ENCODE peak calls at places on chromosomes 16 and 17, in four cellular contexts. One of them, this sample, is unnamed.

GRCh38 chr17:72502111-72502939 is 381.5 kb downstream of the SOX9 start:
- DNase-seq in CD8-positive, alpha-beta T cell: no peak
- DNase-seq in cardiac fibroblast: peak
- DNase-seq in tibial nerve: peak
- DNase-seq in this sample: peak

GRCh38 chr17:81200695-81201580 is 21.8 kb downstream of the CEP131 start:
- DNase-seq in CD8-positive, alpha-beta T cell: no peak
- DNase-seq in cardiac fibroblast: peak
- DNase-seq in tibial nerve: peak
- DNase-seq in this sample: peak

GRCh38 chr17:44558349-44559287 is 1.3 kb downstream of the FZD2 start:
- DNase-seq in CD8-positive, alpha-beta T cell: no peak
- DNase-seq in cardiac fibroblast: no peak
- DNase-seq in tibial nerve: no peak
- DNase-seq in this sample: peak

GRCh38 chr16:57530104-57530522 is 6.3 kb downstream of the CCDC102A start:
- DNase-seq in CD8-positive, alpha-beta T cell: peak
- DNase-seq in cardiac fibroblast: peak
- DNase-seq in tibial nerve: no peak
- DNase-seq in this sample: peak

GRCh38 chr17:49365667-49366066 is 3.6 kb upstream of the ZNF652 start:
- DNase-seq in CD8-positive, alpha-beta T cell: no peak
- DNase-seq in cardiac fibroblast: no peak
- DNase-seq in tibial nerve: no peak
- DNase-seq in this sample: no peak

GRCh38 chr17:8726951-8727555 is 17.6 kb downstream of the CCDC42 start:
- DNase-seq in CD8-positive, alpha-beta T cell: no peak
- DNase-seq in cardiac fibroblast: no peak
- DNase-seq in tibial nerve: no peak
- DNase-seq in this sample: no peak

GRCh38 chr16:31181102-31181830 is 1.3 kb downstream of the FUS start:
- DNase-seq in CD8-positive, alpha-beta T cell: no peak
- DNase-seq in cardiac fibroblast: peak
- DNase-seq in tibial nerve: no peak
- DNase-seq in this sample: peak

GRCh38 chr17:32741381-32741780 is 135.5 kb downstream of the MYO1D start:
- DNase-seq in CD8-positive, alpha-beta T cell: no peak
- DNase-seq in cardiac fibroblast: peak
- DNase-seq in tibial nerve: no peak
- DNase-seq in this sample: peak

GRCh38 chr16:4319454-4319853 is 3.6 kb downstream of the GLIS2 start:
- DNase-seq in CD8-positive, alpha-beta T cell: peak
- DNase-seq in cardiac fibroblast: peak
- DNase-seq in tibial nerve: peak
- DNase-seq in this sample: no peak

GRCh38 chr17:47895254-47895855 is 681 bp upstream of the SP2 start:
- DNase-seq in CD8-positive, alpha-beta T cell: no peak
- DNase-seq in cardiac fibroblast: peak
- DNase-seq in tibial nerve: no peak
- DNase-seq in this sample: no peak

GRCh38 chr17:68578236-68578635 is 22.9 kb downstream of the FAM20A start:
- DNase-seq in CD8-positive, alpha-beta T cell: no peak
- DNase-seq in cardiac fibroblast: no peak
- DNase-seq in tibial nerve: no peak
- DNase-seq in this sample: no peak

GRCh38 chr16:14300631-14301149 is 229.6 kb downstream of the MRTFB start:
- DNase-seq in CD8-positive, alpha-beta T cell: no peak
- DNase-seq in cardiac fibroblast: peak
- DNase-seq in tibial nerve: peak
- DNase-seq in this sample: peak

GRCh38 chr17:17809527-17810373 is 27.0 kb downstream of the SREBF1 start:
- DNase-seq in CD8-positive, alpha-beta T cell: no peak
- DNase-seq in cardiac fibroblast: no peak
- DNase-seq in tibial nerve: peak
- DNase-seq in this sample: peak

GRCh38 chr16:88804552-88805339 is 1.2 kb downstream of the CDT1 start:
- DNase-seq in CD8-positive, alpha-beta T cell: no peak
- DNase-seq in cardiac fibroblast: no peak
- DNase-seq in tibial nerve: no peak
- DNase-seq in this sample: no peak

GRCh38 chr16:35730251-35730650 is 2270.8 kb downstream of the TP53TG3F start:
- DNase-seq in CD8-positive, alpha-beta T cell: no peak
- DNase-seq in cardiac fibroblast: no peak
- DNase-seq in tibial nerve: no peak
- DNase-seq in this sample: no peak

GRCh38 chr17:9818760-9819159 is 3.1 kb downstream of the GSG1L2 start:
- DNase-seq in CD8-positive, alpha-beta T cell: no peak
- DNase-seq in cardiac fibroblast: no peak
- DNase-seq in tibial nerve: no peak
- DNase-seq in this sample: no peak

GRCh38 chr16:78317871-78318270 is 218.4 kb downstream of the WWOX start:
- DNase-seq in CD8-positive, alpha-beta T cell: no peak
- DNase-seq in cardiac fibroblast: no peak
- DNase-seq in tibial nerve: no peak
- DNase-seq in this sample: no peak

GRCh38 chr17:38338053-38338452 is 5.7 kb downstream of the GPR179 start:
- DNase-seq in CD8-positive, alpha-beta T cell: no peak
- DNase-seq in cardiac fibroblast: no peak
- DNase-seq in tibial nerve: no peak
- DNase-seq in this sample: no peak

GRCh38 chr16:29983420-29984136 is 9.9 kb downstream of the TAOK2 start:
- DNase-seq in CD8-positive, alpha-beta T cell: no peak
- DNase-seq in cardiac fibroblast: no peak
- DNase-seq in tibial nerve: no peak
- DNase-seq in this sample: peak

GRCh38 chr16:80518436-80518835 is 22.4 kb upstream of the DYNLRB2 start:
- DNase-seq in CD8-positive, alpha-beta T cell: no peak
- DNase-seq in cardiac fibroblast: peak
- DNase-seq in tibial nerve: no peak
- DNase-seq in this sample: peak

GRCh38 chr17:78128616-78129384 is at the start of gene TMC6:
- DNase-seq in CD8-positive, alpha-beta T cell: peak
- DNase-seq in cardiac fibroblast: no peak
- DNase-seq in tibial nerve: no peak
- DNase-seq in this sample: no peak

GRCh38 chr16:83720213-83720612 is 87.6 kb upstream of the HSBP1 start:
- DNase-seq in CD8-positive, alpha-beta T cell: no peak
- DNase-seq in cardiac fibroblast: no peak
- DNase-seq in tibial nerve: no peak
- DNase-seq in this sample: no peak

GRCh38 chr16:82439678-82440293 is 187.0 kb upstream of the CDH13 start:
- DNase-seq in CD8-positive, alpha-beta T cell: no peak
- DNase-seq in cardiac fibroblast: peak
- DNase-seq in tibial nerve: no peak
- DNase-seq in this sample: peak

GRCh38 chr17:13704333-13704732 is 102.6 kb upstream of the HS3ST3A1 start:
- DNase-seq in CD8-positive, alpha-beta T cell: no peak
- DNase-seq in cardiac fibroblast: peak
- DNase-seq in tibial nerve: no peak
- DNase-seq in this sample: peak

GRCh38 chr16:25135239-25135878 is 23.8 kb downstream of the LCMT1 start:
- DNase-seq in CD8-positive, alpha-beta T cell: no peak
- DNase-seq in cardiac fibroblast: peak
- DNase-seq in tibial nerve: no peak
- DNase-seq in this sample: peak

GRCh38 chr17:58303981-58304734 is 23.4 kb upstream of the MPO start:
- DNase-seq in CD8-positive, alpha-beta T cell: peak
- DNase-seq in cardiac fibroblast: peak
- DNase-seq in tibial nerve: no peak
- DNase-seq in this sample: peak

GRCh38 chr16:76035689-76036088 is 241.5 kb upstream of the CNTNAP4 start:
- DNase-seq in CD8-positive, alpha-beta T cell: no peak
- DNase-seq in cardiac fibroblast: peak
- DNase-seq in tibial nerve: no peak
- DNase-seq in this sample: peak

GRCh38 chr16:64858076-64858475 is 263.8 kb downstream of the CDH11 start:
- DNase-seq in CD8-positive, alpha-beta T cell: no peak
- DNase-seq in cardiac fibroblast: peak
- DNase-seq in tibial nerve: no peak
- DNase-seq in this sample: peak

GRCh38 chr16:14223632-14224031 is 152.5 kb downstream of the MRTFB start:
- DNase-seq in CD8-positive, alpha-beta T cell: no peak
- DNase-seq in cardiac fibroblast: no peak
- DNase-seq in tibial nerve: no peak
- DNase-seq in this sample: no peak

GRCh38 chr17:50976951-50977472 is 110.9 kb upstream of the TOB1 start:
- DNase-seq in CD8-positive, alpha-beta T cell: no peak
- DNase-seq in cardiac fibroblast: peak
- DNase-seq in tibial nerve: no peak
- DNase-seq in this sample: no peak

GRCh38 chr16:29023279-29024278 is 38.7 kb downstream of the LAT start:
- DNase-seq in CD8-positive, alpha-beta T cell: no peak
- DNase-seq in cardiac fibroblast: peak
- DNase-seq in tibial nerve: no peak
- DNase-seq in this sample: peak

GRCh38 chr17:40069751-40070643 is 7.2 kb downstream of the THRA start:
- DNase-seq in CD8-positive, alpha-beta T cell: peak
- DNase-seq in cardiac fibroblast: peak
- DNase-seq in tibial nerve: peak
- DNase-seq in this sample: no peak
- H3K4me3 ChIP-seq in CD8-positive, alpha-beta T cell: peak
- H3K4me3 ChIP-seq in cardiac fibroblast: no peak
- H3K4me3 ChIP-seq in tibial nerve: peak
- H3K4me3 ChIP-seq in this sample: no peak

DNA sequence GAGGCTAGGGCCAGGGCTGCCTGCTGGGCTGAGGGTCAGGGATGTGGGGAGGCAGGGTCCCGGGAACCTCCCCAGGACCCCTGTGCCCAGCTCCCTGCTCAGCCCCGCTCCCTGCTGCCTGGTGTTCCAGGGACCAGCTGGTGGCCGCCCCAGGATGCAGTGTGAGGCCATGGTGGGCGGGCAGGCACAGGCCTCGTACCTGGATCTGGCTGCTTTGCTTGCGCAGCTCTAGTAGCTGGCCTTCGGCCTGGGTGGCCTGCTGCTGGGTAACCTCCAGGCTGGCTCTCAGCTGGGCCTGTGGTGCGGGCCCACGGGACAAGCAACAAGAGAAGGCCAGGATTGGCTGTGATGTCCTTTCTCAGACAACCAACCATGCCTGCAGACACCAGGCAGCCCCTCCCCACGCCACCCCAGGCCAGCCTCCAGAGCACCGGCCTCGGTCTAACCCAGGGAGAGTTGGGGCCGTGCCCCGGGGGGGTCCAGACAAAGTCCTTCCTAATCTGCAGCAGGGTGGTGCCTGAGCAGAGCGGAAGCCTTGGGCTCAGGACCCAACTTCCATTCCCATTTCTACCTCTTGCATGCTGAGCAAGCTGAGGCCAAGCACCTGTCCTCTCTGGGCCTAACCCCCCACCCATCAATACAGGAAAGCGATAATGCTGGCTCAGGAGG is 4.1 kb downstream of the TRIM65 start:
- DNase-seq in CD8-positive, alpha-beta T cell: no peak
- DNase-seq in cardiac fibroblast: no peak
- DNase-seq in tibial nerve: no peak
- DNase-seq in this sample: no peak
- H3K4me3 ChIP-seq in CD8-positive, alpha-beta T cell: no peak
- H3K4me3 ChIP-seq in cardiac fibroblast: no peak
- H3K4me3 ChIP-seq in tibial nerve: no peak
- H3K4me3 ChIP-seq in this sample: no peak

GRCh38 chr16:87316450-87316922 is 706 bp downstream of the C16orf95 start:
- DNase-seq in CD8-positive, alpha-beta T cell: no peak
- DNase-seq in cardiac fibroblast: no peak
- DNase-seq in tibial nerve: no peak
- DNase-seq in this sample: no peak
- H3K4me3 ChIP-seq in CD8-positive, alpha-beta T cell: peak
- H3K4me3 ChIP-seq in cardiac fibroblast: peak
- H3K4me3 ChIP-seq in tibial nerve: no peak
- H3K4me3 ChIP-seq in this sample: peak

GRCh38 chr16:51134876-51135275 is 16.2 kb downstream of the SALL1 start:
- DNase-seq in CD8-positive, alpha-beta T cell: no peak
- DNase-seq in cardiac fibroblast: no peak
- DNase-seq in tibial nerve: no peak
- DNase-seq in this sample: no peak

GRCh38 chr16:51134269-51134812 is 16.7 kb downstream of the SALL1 start:
- DNase-seq in CD8-positive, alpha-beta T cell: no peak
- DNase-seq in cardiac fibroblast: no peak
- DNase-seq in tibial nerve: no peak
- DNase-seq in this sample: no peak

GRCh38 chr16:51133130-51133529 is 17.9 kb downstream of the SALL1 start:
- DNase-seq in CD8-positive, alpha-beta T cell: no peak
- DNase-seq in cardiac fibroblast: no peak
- DNase-seq in tibial nerve: no peak
- DNase-seq in this sample: no peak

GRCh38 chr16:51132484-51132883 is 18.6 kb downstream of the SALL1 start:
- DNase-seq in CD8-positive, alpha-beta T cell: no peak
- DNase-seq in cardiac fibroblast: no peak
- DNase-seq in tibial nerve: no peak
- DNase-seq in this sample: no peak

DNA sequence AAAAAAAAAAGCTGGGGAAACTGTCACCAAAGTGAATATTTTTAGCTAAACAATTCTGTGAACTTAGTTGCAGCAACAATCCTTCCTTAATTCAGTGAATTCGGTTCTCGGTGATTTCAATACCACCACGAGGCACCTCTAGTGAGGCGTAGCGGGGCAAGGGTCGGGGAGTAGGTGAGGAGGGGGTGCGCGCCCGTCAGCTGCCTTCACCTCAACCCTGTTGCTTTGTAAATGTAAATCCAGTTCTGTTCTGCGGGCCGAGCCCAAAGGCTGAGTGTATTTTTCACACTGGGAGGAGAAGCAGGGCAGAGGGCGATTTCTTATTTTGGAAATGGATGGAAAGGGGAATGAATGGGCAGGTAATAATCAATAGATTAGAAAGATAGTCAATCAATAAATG is 17.4 kb downstream of the SALL1 start:
- DNase-seq in CD8-positive, alpha-beta T cell: no peak
- DNase-seq in cardiac fibroblast: no peak
- DNase-seq in tibial nerve: no peak
- DNase-seq in this sample: no peak
- H3K4me3 ChIP-seq in CD8-positive, alpha-beta T cell: no peak
- H3K4me3 ChIP-seq in cardiac fibroblast: no peak
- H3K4me3 ChIP-seq in tibial nerve: no peak
- H3K4me3 ChIP-seq in this sample: peak

GRCh38 chr17:794876-795275 is 12.7 kb downstream of the MRM3 start:
- DNase-seq in CD8-positive, alpha-beta T cell: peak
- DNase-seq in cardiac fibroblast: peak
- DNase-seq in tibial nerve: peak
- DNase-seq in this sample: peak
- H3K4me3 ChIP-seq in CD8-positive, alpha-beta T cell: no peak
- H3K4me3 ChIP-seq in cardiac fibroblast: no peak
- H3K4me3 ChIP-seq in tibial nerve: no peak
- H3K4me3 ChIP-seq in this sample: peak